ENCODE peak calls at places on chromosome 4, in six cellular contexts. L, C, P, E, G and I are unnamed samples.

GRCh38 chr4:7629855-7630254 is 195.1 kb upstream of the PSAPL1 start:
- DNase-seq in L (no peak), C (no peak), P (no peak), E (no peak), G (no peak), I (no peak)

GRCh38 chr4:156422576-156422975 is 468.9 kb upstream of the CTSO start:
- DNase-seq in L (no peak), C (no peak), P (no peak), E (no peak), G (no peak), I (no peak)

GRCh38 chr4:106365613-106366012 is 3.0 kb downstream of the GIMD1 start:
- DNase-seq in L (no peak), C (no peak), P (peak; percentile 43), E (no peak), G (peak; percentile 91), I (peak; percentile 9)

GRCh38 chr4:107818301-107818910 is 6.3 kb upstream of the SGMS2 start:
- DNase-seq in L (no peak), C (no peak), P (no peak), E (no peak), G (no peak), I (no peak)

GRCh38 chr4:147289181-147289580 is 191.7 kb upstream of the EDNRA start:
- DNase-seq in L (no peak), C (no peak), P (no peak), E (no peak), G (no peak), I (no peak)

GRCh38 chr4:135256111-135256510 is 1054.5 kb upstream of the PABPC4L start:
- DNase-seq in L (no peak), C (no peak), P (no peak), E (no peak), G (no peak), I (no peak)

GRCh38 chr4:182975806-182976205 is 58.6 kb upstream of the DCTD start:
- DNase-seq in L (peak; percentile 8), C (no peak), P (peak; percentile 61), E (no peak), G (peak; percentile 95), I (peak; percentile 30)

GRCh38 chr4:56468097-56468422 is 643 bp downstream of the SRP72 start:
- DNase-seq in L (peak; percentile 69), C (peak; percentile 50), P (peak; percentile 40), E (peak; percentile 55), G (peak; percentile 67), I (no peak)

GRCh38 chr4:58522765-58523382 is 1412.7 kb upstream of the IGFBP7 start:
- DNase-seq in L (no peak), C (no peak), P (no peak), E (no peak), G (no peak), I (no peak)

GRCh38 chr4:183140911-183141320 is 41.9 kb downstream of the WWC2 start:
- DNase-seq in L (no peak), C (no peak), P (no peak), E (no peak), G (peak; percentile 26), I (no peak)

GRCh38 chr4:25861951-25862410 is 807 bp downstream of the SEL1L3 start:
- DNase-seq in L (peak; percentile 81), C (peak; percentile 39), P (peak; percentile 32), E (peak; percentile 47), G (no peak), I (peak; percentile 24)

GRCh38 chr4:85696661-85697060 is 221.7 kb downstream of the ARHGAP24 start:
- DNase-seq in L (no peak), C (no peak), P (no peak), E (no peak), G (no peak), I (no peak)

GRCh38 chr4:185778307-185778706 is 33.7 kb downstream of the SORBS2 start:
- DNase-seq in L (no peak), C (no peak), P (no peak), E (no peak), G (no peak), I (no peak)
- TF ChIP-seq POLR2A in L (no peak), C (no peak), P (no peak), E (no peak), G (no peak), I (no peak)

GRCh38 chr4:76144546-76144945 is 3.7 kb downstream of the NUP54 start:
- DNase-seq in L (no peak), C (no peak), P (no peak), E (no peak), G (no peak), I (no peak)

GRCh38 chr4:76153356-76153755 is 5.2 kb upstream of the NUP54 start:
- DNase-seq in L (no peak), C (no peak), P (no peak), E (no peak), G (no peak), I (no peak)

GRCh38 chr4:76147454-76148141 is 599 bp downstream of the NUP54 start:
- DNase-seq in L (peak; percentile 87), C (no peak), P (peak; percentile 80), E (peak; percentile 65), G (peak; percentile 77), I (peak; percentile 73)

GRCh38 chr4:76148142-76148849 is at the start of gene NUP54:
- DNase-seq in L (peak; percentile 98), C (peak; percentile 93), P (peak; percentile 94), E (peak; percentile 94), G (peak; percentile 97), I (peak; percentile 60)
- TF ChIP-seq POLR2A in L (peak; percentile 95), C (peak; percentile 95), P (peak; percentile 70), E (peak; percentile 87), G (peak; percentile 64), I (peak; percentile 71)

DNA sequence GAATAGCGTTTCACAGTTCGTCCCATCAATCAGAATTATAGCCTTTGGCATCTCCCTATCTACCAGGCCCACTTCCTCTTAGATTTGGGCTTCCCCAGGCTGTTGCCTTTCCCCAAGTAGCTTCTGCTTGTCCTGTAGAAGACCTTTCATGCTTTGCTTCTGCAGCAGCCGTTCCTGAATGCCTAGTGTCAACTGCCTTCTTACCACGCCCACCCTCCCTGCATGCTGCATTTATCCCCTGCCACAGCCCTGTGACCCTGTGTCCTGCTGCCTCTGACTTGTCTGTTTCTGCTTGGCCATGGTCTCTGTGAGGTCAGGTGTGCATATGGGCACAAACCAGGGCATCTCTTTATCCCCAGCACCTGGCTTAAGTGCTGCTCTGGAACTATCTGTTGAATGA is 56.3 kb downstream of the HTT start:
- DNase-seq in L (no peak), C (no peak), P (no peak), E (no peak), G (no peak), I (no peak)
- TF ChIP-seq POLR2A in L (no peak), C (no peak), P (no peak), E (no peak), G (no peak), I (no peak)

DNA sequence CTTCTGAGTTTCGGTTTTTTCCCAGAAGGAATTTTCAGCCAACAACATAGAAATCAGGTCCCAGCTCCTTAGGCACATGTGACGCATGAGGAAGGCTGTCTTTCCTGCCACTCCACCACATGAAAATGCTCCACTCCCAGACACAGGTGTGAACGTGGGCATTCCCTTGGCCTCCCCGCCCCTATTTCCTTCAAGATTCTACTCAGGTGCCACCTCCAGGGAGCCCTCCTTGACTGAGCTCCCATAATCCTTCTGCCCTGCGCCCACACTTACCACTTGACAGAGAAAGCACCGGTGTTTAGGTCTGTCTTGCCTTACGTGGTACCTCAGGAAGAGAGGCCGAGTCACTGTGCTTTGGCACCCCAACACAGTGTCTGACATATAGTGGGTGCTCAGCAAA is 44.4 kb upstream of the CENPU start:
- DNase-seq in L (no peak), C (no peak), P (no peak), E (no peak), G (no peak), I (no peak)
- TF ChIP-seq POLR2A in L (no peak), C (no peak), P (no peak), E (no peak), G (no peak), I (no peak)

DNA sequence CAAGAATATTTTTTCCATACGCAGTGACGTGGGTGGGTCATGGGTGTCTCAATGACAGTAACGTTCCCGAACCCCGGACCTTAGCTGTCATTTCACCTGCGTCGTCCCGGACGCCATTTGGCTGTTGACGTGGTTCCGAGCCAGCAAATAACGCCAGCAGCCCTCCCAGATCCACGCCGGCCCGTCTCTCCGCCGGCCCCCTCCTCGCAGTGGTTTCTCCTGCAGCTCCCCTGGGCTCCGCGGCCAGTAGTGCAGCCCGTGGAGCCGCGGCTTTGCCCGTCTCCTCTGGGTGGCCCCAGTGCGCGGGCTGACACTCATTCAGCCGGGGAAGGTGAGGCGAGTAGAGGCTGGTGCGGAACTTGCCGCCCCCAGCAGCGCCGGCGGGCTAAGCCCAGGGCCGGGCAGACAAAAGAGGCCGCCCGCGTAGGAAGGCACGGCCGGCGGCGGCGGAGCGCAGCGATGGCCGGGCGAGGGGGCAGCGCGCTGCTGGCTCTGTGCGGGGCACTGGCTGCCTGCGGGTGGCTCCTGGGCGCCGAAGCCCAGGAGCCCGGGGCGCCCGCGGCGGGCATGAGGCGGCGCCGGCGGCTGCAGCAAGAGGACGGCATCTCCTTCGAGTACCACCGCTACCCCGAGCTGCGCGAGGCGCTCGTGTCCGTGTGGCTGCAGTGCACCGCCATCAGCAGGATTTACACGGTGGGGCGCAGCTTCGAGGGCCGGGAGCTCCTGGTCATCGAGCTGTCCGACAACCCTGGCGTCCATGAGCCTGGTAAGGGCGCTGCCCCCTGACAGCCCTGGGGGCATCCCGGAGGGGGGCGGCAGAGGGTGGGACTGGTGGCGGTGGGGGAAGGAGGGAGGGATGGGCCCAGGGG is at the start of gene CPE:
- DNase-seq in L (peak; percentile 45), C (peak; percentile 86), P (peak; percentile 61), E (peak; percentile 84), G (peak; percentile 80), I (peak; percentile 41)
- TF ChIP-seq POLR2A in L (no peak), C (peak; percentile 93), P (peak; percentile 22), E (peak; percentile 85), G (no peak), I (peak; percentile 35)

GRCh38 chr4:17576932-17577659 is at the start of gene LAP3:
- DNase-seq in L (peak; percentile 99), C (peak; percentile 99), P (peak; percentile 91), E (peak; percentile 99), G (peak; percentile 97), I (peak; percentile 68)
- TF ChIP-seq POLR2A in L (peak; percentile 80), C (peak; percentile 95), P (peak; percentile 83), E (peak; percentile 97), G (peak; percentile 94), I (peak; percentile 93)

GRCh38 chr4:75122424-75123014 is 189.6 kb downstream of the PARM1 start:
- DNase-seq in L (no peak), C (no peak), P (no peak), E (no peak), G (no peak), I (no peak)

DNA sequence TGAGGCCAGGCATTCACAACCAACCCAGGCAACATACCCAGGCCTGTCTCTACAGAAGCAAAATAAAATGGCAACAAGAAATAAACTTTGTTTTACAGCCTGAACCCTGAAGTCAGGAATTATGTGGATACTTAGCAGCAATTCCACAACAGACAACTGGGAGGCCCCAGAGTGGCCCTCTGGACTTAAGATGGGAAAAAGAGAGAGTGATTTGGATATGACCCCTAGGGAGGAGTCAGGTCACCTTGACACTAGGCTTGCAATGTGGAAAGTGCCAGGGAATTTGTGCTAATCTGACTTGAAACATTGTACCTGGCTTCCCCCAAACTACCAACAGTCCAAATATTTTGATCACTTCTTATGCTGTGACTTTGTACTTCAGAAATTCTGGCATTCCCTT is 193.1 kb downstream of the PARM1 start:
- DNase-seq in L (no peak), C (no peak), P (no peak), E (no peak), G (no peak), I (no peak)
- TF ChIP-seq POLR2A in L (no peak), C (no peak), P (no peak), E (no peak), G (no peak), I (no peak)